ENCODE peak calls at places on chromosomes 11 and 22, in six cellular contexts. D, R, O, W, P and Q are unnamed samples.

GRCh38 chr22:46797355-46797754 is 34.9 kb downstream of the TBC1D22A start:
- DNase-seq in D (no peak), R (no peak), O (no peak), W (no peak), P (no peak), Q (no peak)

GRCh38 chr11:66973956-66974585 is 1.0 kb upstream of the C11orf86 start:
- DNase-seq in D (no peak), R (no peak), O (no peak), W (no peak), P (no peak), Q (no peak)

GRCh38 chr11:74370122-74370521 is 28.1 kb downstream of the PGM2L1 start:
- DNase-seq in D (no peak), R (no peak), O (no peak), W (no peak), P (no peak), Q (no peak)

GRCh38 chr11:8342821-8343681 is 79.4 kb upstream of the LMO1 start:
- DNase-seq in D (no peak), R (no peak), O (no peak), W (no peak), P (no peak), Q (no peak)

GRCh38 chr11:83282084-83282716 is 4.0 kb downstream of the CCDC90B start:
- DNase-seq in D (no peak), R (no peak), O (no peak), W (no peak), P (no peak), Q (no peak)

GRCh38 chr11:74748211-74749126 is at the start of gene RNF169:
- DNase-seq in D (peak; percentile 87), R (peak; percentile 97), O (peak; percentile 96), W (peak; percentile 91), P (peak; percentile 99), Q (peak; percentile 97)

GRCh38 chr11:64638017-64638664 is 47.1 kb downstream of the SLC22A12 start:
- DNase-seq in D (no peak), R (no peak), O (peak; percentile 41), W (no peak), P (no peak), Q (no peak)

GRCh38 chr22:48931452-48931851 is 896.2 kb downstream of the BRD1 start:
- DNase-seq in D (no peak), R (no peak), O (no peak), W (no peak), P (peak; percentile 66), Q (peak; percentile 36)

GRCh38 chr11:110818032-110818687 is 105.9 kb upstream of the ARHGAP20 start:
- DNase-seq in D (no peak), R (no peak), O (no peak), W (no peak), P (peak; percentile 75), Q (no peak)

GRCh38 chr11:1747753-1748466 is 2.5 kb downstream of the IFITM10 start:
- DNase-seq in D (no peak), R (no peak), O (no peak), W (no peak), P (no peak), Q (no peak)

GRCh38 chr11:17864478-17864941 is 129.9 kb downstream of the KCNC1 start:
- DNase-seq in D (no peak), R (no peak), O (no peak), W (no peak), P (no peak), Q (no peak)

GRCh38 chr11:92505689-92506088 is 281.1 kb downstream of the FAT3 start:
- DNase-seq in D (no peak), R (no peak), O (no peak), W (no peak), P (no peak), Q (no peak)

GRCh38 chr11:1168256-1168655 is 10.5 kb downstream of the MUC5AC start:
- DNase-seq in D (no peak), R (peak; percentile 23), O (no peak), W (no peak), P (no peak), Q (no peak)

GRCh38 chr11:17508306-17508705 is 31.7 kb upstream of the ABCC8 start:
- DNase-seq in D (no peak), R (no peak), O (no peak), W (no peak), P (no peak), Q (no peak)

GRCh38 chr11:82191690-82192089 is 542.0 kb downstream of the FAM181B start:
- DNase-seq in D (no peak), R (peak; percentile 31), O (no peak), W (no peak), P (no peak), Q (no peak)

GRCh38 chr22:47043835-47044721 is 281.6 kb downstream of the TBC1D22A start:
- DNase-seq in D (no peak), R (peak; percentile 47), O (no peak), W (peak; percentile 5), P (no peak), Q (no peak)

GRCh38 chr11:9384535-9385287 is at the start of gene IPO7:
- DNase-seq in D (peak; percentile 39), R (peak; percentile 94), O (peak; percentile 87), W (peak; percentile 87), P (peak; percentile 94), Q (peak; percentile 93)

GRCh38 chr11:122791836-122792235 is 46.5 kb upstream of the CRTAM start:
- DNase-seq in D (no peak), R (no peak), O (no peak), W (no peak), P (no peak), Q (no peak)

GRCh38 chr11:126375726-126376125 is 20.2 kb downstream of the ST3GAL4 start:
- DNase-seq in D (no peak), R (no peak), O (no peak), W (no peak), P (no peak), Q (no peak)

GRCh38 chr22:40070701-40071100 is 75.9 kb downstream of the FAM83F start:
- DNase-seq in D (no peak), R (no peak), O (no peak), W (no peak), P (no peak), Q (no peak)

GRCh38 chr11:69981119-69981770 is 96.9 kb upstream of the ANO1 start:
- DNase-seq in D (no peak), R (no peak), O (no peak), W (no peak), P (no peak), Q (no peak)

GRCh38 chr11:75191330-75191717 is 40.4 kb downstream of the SLCO2B1 start:
- DNase-seq in D (no peak), R (no peak), O (no peak), W (no peak), P (no peak), Q (no peak)

GRCh38 chr11:98616256-98616655 is 404.5 kb upstream of the CNTN5 start:
- DNase-seq in D (no peak), R (no peak), O (no peak), W (no peak), P (no peak), Q (no peak)

GRCh38 chr11:106231591-106231990 is 154.1 kb downstream of the AASDHPPT start:
- DNase-seq in D (no peak), R (no peak), O (no peak), W (no peak), P (no peak), Q (no peak)

GRCh38 chr22:38455530-38456271 is 702 bp upstream of the KCNJ4 start:
- DNase-seq in D (no peak), R (no peak), O (no peak), W (no peak), P (no peak), Q (no peak)

GRCh38 chr22:38456841-38457699 is 2.1 kb upstream of the KCNJ4 start:
- DNase-seq in D (no peak), R (no peak), O (no peak), W (no peak), P (no peak), Q (no peak)

GRCh38 chr22:38454361-38455062 is 487 bp downstream of the KCNJ4 start:
- DNase-seq in D (no peak), R (no peak), O (no peak), W (no peak), P (no peak), Q (no peak)

GRCh38 chr22:38455063-38455529 is at the start of gene KCNJ4:
- DNase-seq in D (no peak), R (no peak), O (no peak), W (no peak), P (no peak), Q (no peak)

DNA sequence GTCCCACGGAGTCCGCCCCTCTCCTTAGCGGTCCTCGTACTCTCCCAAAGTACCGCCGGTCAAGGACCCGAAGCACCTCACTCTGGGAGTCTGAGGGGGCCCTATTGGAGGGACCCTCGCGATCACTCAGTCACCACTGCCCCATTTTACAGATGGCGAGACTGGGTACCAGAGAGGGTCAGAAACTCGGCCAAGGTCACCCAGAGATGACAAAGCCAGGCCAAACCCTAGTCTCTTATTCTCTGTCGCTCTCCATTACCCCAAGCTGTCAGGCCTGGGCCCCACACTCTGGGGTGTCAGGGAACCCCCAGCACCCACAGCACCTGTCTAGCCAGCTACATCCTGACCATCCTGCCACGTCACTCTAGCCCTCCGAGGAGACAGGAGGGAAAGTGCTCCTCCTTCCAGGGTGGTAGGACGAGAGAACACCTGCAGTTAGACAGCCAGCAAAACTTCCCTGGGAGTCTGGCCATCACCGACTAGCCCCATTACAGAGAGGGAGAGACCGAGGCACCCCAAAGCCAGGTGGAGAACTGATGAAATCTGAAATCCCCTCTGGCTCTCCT is 1.4 kb upstream of the KCNJ4 start:
- DNase-seq in D (no peak), R (no peak), O (no peak), W (no peak), P (no peak), Q (no peak)
- H3K4me3 ChIP-seq in D (no peak overlapping the region), R (no peak overlapping the region), O (no peak overlapping the region), W (no peak overlapping the region), P (peak overlapping the region; percentile 55), Q (peak overlapping the region; percentile 62)

DNA sequence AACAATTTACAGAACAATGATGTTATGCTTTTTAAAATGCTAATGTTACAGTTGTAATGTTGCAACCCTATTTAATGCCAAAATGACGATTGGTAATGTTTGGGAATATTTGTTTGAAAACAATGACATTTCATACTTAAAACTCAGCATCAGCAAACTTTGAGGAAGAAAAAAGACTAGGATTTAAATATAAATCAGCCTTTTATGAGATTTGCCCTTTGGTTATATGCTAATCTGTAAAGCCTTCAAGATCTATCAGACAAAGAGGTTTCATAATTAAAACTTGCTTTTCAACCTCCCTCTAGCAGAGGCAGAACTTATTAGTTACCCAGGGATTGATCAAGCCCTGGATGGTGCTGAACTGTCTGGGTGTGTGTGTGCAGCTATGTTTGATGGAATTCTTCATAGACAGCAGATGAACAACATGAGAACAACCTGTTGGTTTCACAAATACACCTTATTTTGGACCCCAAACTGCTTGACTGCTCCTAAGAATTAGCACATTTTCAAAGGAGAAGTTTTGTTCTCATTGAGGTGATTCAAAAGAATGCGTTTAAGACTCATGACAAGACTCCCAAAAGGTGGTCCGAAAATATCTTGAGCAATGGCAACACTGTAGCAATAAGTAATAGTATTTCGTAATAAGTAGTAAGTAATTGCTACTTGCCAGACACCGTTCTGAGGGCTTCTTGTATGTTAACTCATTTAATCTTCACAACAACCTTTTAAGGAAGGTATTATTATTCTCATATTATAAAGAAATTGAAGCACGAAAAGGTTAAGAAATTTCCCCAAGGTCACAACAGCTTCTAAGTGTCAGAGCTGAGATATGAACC is 183.8 kb upstream of the SORL1-AS1 start:
- DNase-seq in D (no peak), R (no peak), O (no peak), W (no peak), P (no peak), Q (no peak)
- H3K27ac ChIP-seq in D (no peak overlapping the region), R (no peak overlapping the region), O (no peak overlapping the region), W (no peak overlapping the region), P (no peak overlapping the region), Q (no peak overlapping the region)

GRCh38 chr11:14026961-14027360 is 64.4 kb downstream of the SPON1 start:
- DNase-seq in D (no peak), R (no peak), O (no peak), W (peak; percentile 27), P (peak; percentile 91), Q (no peak)
- H3K36me3 ChIP-seq in D (no peaks in the 10 kb centered on the region), R (no peaks in the 10 kb centered on the region), O (no peaks in the 10 kb centered on the region), W (no peaks in the 10 kb centered on the region), P (no peaks in the 10 kb centered on the region), Q (no peaks in the 10 kb centered on the region)

GRCh38 chr22:37282385-37282677 is at the start of gene CYTH4:
- DNase-seq in D (no peak), R (peak; percentile 91), O (no peak), W (no peak), P (no peak), Q (peak; percentile 78)
- H3K4me3 ChIP-seq in D (peak within 1 kb of the TSS; percentile 27), R (peak within 1 kb of the TSS; percentile 62), O (no peak within 1 kb of the TSS), W (no peak within 1 kb of the TSS), P (peak within 1 kb of the TSS; percentile 32), Q (peak within 1 kb of the TSS; percentile 25)